ENCODE peak calls at places on chromosomes 1 and 21, in nine cellular contexts. C is globus pallidus, L is NCI-H526 treated with DMSO at 0.1 percent for 48 hours, T is AG08396, H is NCI-H146, I is tibial artery, U is progenitor cell of endocrine pancreas, M is upper lobe of right lung, F is glutamatergic neuron. D is an unnamed sample.

GRCh38 chr1:41613646-41614592 is 129.4 kb upstream of the EDN2 start:
- DNase-seq in C (no peak), L (peak; percentile 53), T (no peak), H (no peak), I (no peak), U (peak; percentile 1), M (no peak), F (peak; percentile 83), D (no peak)

GRCh38 chr1:181112071-181112929 is 23.8 kb downstream of the IER5 start:
- DNase-seq in C (no peak), L (no peak), T (peak; percentile 93), H (peak; percentile 15), I (peak; percentile 88), U (no peak), M (peak; percentile 84), F (no peak), D (no peak)

GRCh38 chr1:20590313-20590777 is 1.4 kb downstream of the CDA start:
- DNase-seq in C (no peak), L (no peak), T (peak; percentile 49), H (no peak), I (no peak), U (no peak), M (peak; percentile 75), F (no peak), D (no peak)

GRCh38 chr21:42003051-42003461 is 7.1 kb downstream of the ZBTB21 start:
- DNase-seq in C (no peak), L (no peak), T (no peak), H (no peak), I (no peak), U (no peak), M (peak; percentile 60), F (no peak), D (no peak)

GRCh38 chr1:60746278-60746761 is 336.0 kb upstream of the NFIA start:
- DNase-seq in C (peak; percentile 36), L (no peak), T (no peak), H (peak; percentile 54), I (no peak), U (no peak), M (peak; percentile 53), F (peak; percentile 39), D (no peak)

GRCh38 chr1:67686272-67687197 is 1.5 kb downstream of the GADD45A start:
- DNase-seq in C (peak; percentile 50), L (peak; percentile 83), T (peak; percentile 88), H (peak; percentile 88), I (peak; percentile 91), U (peak; percentile 37), M (peak; percentile 83), F (peak; percentile 85), D (peak; percentile 43)

GRCh38 chr1:169809370-169810095 is 14.8 kb upstream of the METTL18 start:
- DNase-seq in C (peak; percentile 30), L (peak; percentile 57), T (peak; percentile 17), H (peak; percentile 29), I (no peak), U (no peak), M (no peak), F (no peak), D (no peak)

GRCh38 chr1:77605246-77606026 is 77.0 kb downstream of the ZZZ3 start:
- DNase-seq in C (peak; percentile 47), L (no peak), T (no peak), H (peak; percentile 6), I (peak; percentile 80), U (no peak), M (peak; percentile 78), F (no peak), D (no peak)

GRCh38 chr1:210362526-210362925 is 33.8 kb downstream of the HHAT start:
- DNase-seq in C (no peak), L (no peak), T (peak; percentile 29), H (no peak), I (no peak), U (no peak), M (no peak), F (no peak), D (no peak)

GRCh38 chr21:35479529-35479928 is 430.4 kb upstream of the RUNX1 start:
- DNase-seq in C (no peak), L (no peak), T (no peak), H (no peak), I (no peak), U (no peak), M (no peak), F (no peak), D (no peak)

GRCh38 chr1:223853748-223854147 is 8.0 kb upstream of the TP53BP2 start:
- DNase-seq in C (no peak), L (no peak), T (no peak), H (no peak), I (no peak), U (no peak), M (no peak), F (no peak), D (no peak)

GRCh38 chr1:197725044-197725443 is 50.2 kb downstream of the DENND1B start:
- DNase-seq in C (no peak), L (no peak), T (no peak), H (no peak), I (no peak), U (no peak), M (no peak), F (no peak), D (no peak)

GRCh38 chr21:43900078-43900385 is 35.0 kb downstream of the AGPAT3 start:
- DNase-seq in C (no peak), L (no peak), T (no peak), H (no peak), I (peak; percentile 1), U (no peak), M (no peak), F (no peak), D (no peak)

GRCh38 chr21:26800001-26800400 is 45.2 kb downstream of the ADAMTS1 start:
- DNase-seq in C (no peak), L (no peak), T (no peak), H (no peak), I (peak; percentile 65), U (no peak), M (no peak), F (no peak), D (no peak)

GRCh38 chr1:54857741-54858665 is 29.0 kb downstream of the DHCR24 start:
- DNase-seq in C (no peak), L (no peak), T (peak; percentile 39), H (peak; percentile 9), I (peak; percentile 46), U (no peak), M (peak; percentile 52), F (no peak), D (no peak)

GRCh38 chr1:235670157-235670776 is 20.7 kb upstream of the GNG4 start:
- DNase-seq in C (no peak), L (no peak), T (no peak), H (no peak), I (no peak), U (no peak), M (no peak), F (no peak), D (no peak)

GRCh38 chr1:201584510-201584991 is 45.6 kb downstream of the NAV1 start:
- DNase-seq in C (no peak), L (no peak), T (peak; percentile 59), H (no peak), I (peak; percentile 48), U (no peak), M (peak; percentile 37), F (no peak), D (no peak)

GRCh38 chr1:54597455-54598030 is 25.8 kb downstream of the FAM151A start:
- DNase-seq in C (no peak), L (no peak), T (no peak), H (no peak), I (no peak), U (no peak), M (no peak), F (no peak), D (no peak)

GRCh38 chr1:54519709-54520108 is 28.3 kb upstream of the ACOT11 start:
- DNase-seq in C (no peak), L (no peak), T (no peak), H (no peak), I (no peak), U (no peak), M (no peak), F (no peak), D (no peak)

GRCh38 chr1:34549199-34549598 is 205.6 kb upstream of the GJB5 start:
- DNase-seq in C (no peak), L (no peak), T (no peak), H (no peak), I (no peak), U (peak; percentile 27), M (no peak), F (peak; percentile 45), D (no peak)

GRCh38 chr1:7831458-7831857 is 21.4 kb downstream of the UTS2 start:
- DNase-seq in C (no peak), L (no peak), T (no peak), H (no peak), I (no peak), U (no peak), M (no peak), F (no peak), D (no peak)

GRCh38 chr21:15444118-15444960 is 285.4 kb upstream of the USP25 start:
- DNase-seq in C (no peak), L (no peak), T (no peak), H (no peak), I (no peak), U (no peak), M (no peak), F (no peak), D (no peak)

GRCh38 chr1:190067592-190067991 is 410.1 kb downstream of the BRINP3 start:
- DNase-seq in C (no peak), L (peak; percentile 75), T (peak; percentile 5), H (no peak), I (no peak), U (no peak), M (no peak), F (no peak), D (no peak)

GRCh38 chr1:31954607-31955283 is 16.6 kb upstream of the PTP4A2 start:
- DNase-seq in C (peak; percentile 42), L (no peak), T (peak; percentile 83), H (no peak), I (peak; percentile 93), U (no peak), M (peak; percentile 90), F (no peak), D (no peak)

GRCh38 chr21:45034556-45035476 is 39.6 kb upstream of the ADARB1 start:
- DNase-seq in C (no peak), L (no peak), T (no peak), H (no peak), I (peak; percentile 72), U (no peak), M (peak; percentile 49), F (no peak), D (no peak)

GRCh38 chr1:180057883-180058396 is 96.7 kb upstream of the QSOX1 start:
- DNase-seq in C (no peak), L (no peak), T (no peak), H (no peak), I (no peak), U (no peak), M (no peak), F (no peak), D (no peak)

GRCh38 chr1:66464802-66465201 is 69.2 kb upstream of the SGIP1 start:
- DNase-seq in C (no peak), L (no peak), T (peak; percentile 81), H (no peak), I (no peak), U (no peak), M (no peak), F (no peak), D (no peak)

GRCh38 chr1:25746299-25747045 is 53.5 kb upstream of the SELENON start:
- DNase-seq in C (no peak), L (no peak), T (no peak), H (no peak), I (no peak), U (no peak), M (no peak), F (no peak), D (no peak)

GRCh38 chr1:55519937-55520683 is 304.9 kb upstream of the USP24 start:
- DNase-seq in C (no peak), L (peak; percentile 79), T (peak; percentile 22), H (no peak), I (no peak), U (no peak), M (no peak), F (no peak), D (no peak)

GRCh38 chr1:214520544-214521165 is 30.7 kb downstream of the PTPN14 start:
- DNase-seq in C (no peak), L (no peak), T (no peak), H (no peak), I (no peak), U (no peak), M (no peak), F (no peak), D (no peak)

GRCh38 chr21:17476006-17476405 is 36.8 kb upstream of the CXADR start:
- DNase-seq in C (peak; percentile 52), L (no peak), T (no peak), H (no peak), I (no peak), U (no peak), M (no peak), F (no peak), D (no peak)

D was measured in T-helper 22 cell.